ENCODE peak calls at places on chromosomes 16 and 17, in ten cellular contexts. W is anterior cingulate cortex; I is Ammon's horn; D is HT-29; P is Right ventricle myocardium inferior; Z is activated T-helper 1 cell treated with Interleukin-2 at 50 U/mL for 16 hours; E is WERI-Rb-1; Y is stimulated activated CD8-positive, alpha-beta memory T cell treated with anti-CD3 and anti-CD28 coated beads, Interleukin-15, amount 100 ng/mL, for 24 hours; R is amniotic stem cell; V is endothelial cell. A is an unnamed sample.

GRCh38 chr16:2974319-2975056 is 5.3 kb downstream of the PAQR4 start:
- DNase-seq in Z (no peak), E (no peak), W (no peak), D (no peak), R (no peak), Y (no peak), V (no peak), I (no peak), P (no peak), A (no peak)

GRCh38 chr17:3479988-3480387 is 4.2 kb downstream of the ASPA start:
- DNase-seq in P (no peak), Z (no peak), W (no peak), I (no peak), E (no peak), R (no peak), D (no peak), V (no peak), Y (no peak), A (no peak)

GRCh38 chr17:44086364-44087311 is 16.1 kb downstream of the G6PC3 start:
- DNase-seq in W (peak), I (peak), E (peak), V (no peak), D (peak), Y (no peak), Z (peak), P (no peak), R (peak), A (no peak)

GRCh38 chr16:2990891-2991290 is 10.6 kb upstream of the PKMYT1 start:
- DNase-seq in W (no peak), Z (no peak), P (no peak), V (no peak), D (peak), E (no peak), R (no peak), I (no peak), Y (no peak), A (no peak)

GRCh38 chr17:12422632-12423031 is 243.1 kb upstream of the MYOCD start:
- DNase-seq in D (no peak), W (no peak), I (peak), E (peak), R (no peak), V (no peak), P (no peak), Z (no peak), Y (no peak), A (no peak)

GRCh38 chr16:14375132-14375491 is 254.9 kb downstream of the PARN start:
- DNase-seq in D (no peak), I (no peak), V (no peak), W (no peak), Y (no peak), R (no peak), Z (no peak), P (no peak), E (no peak), A (no peak)

GRCh38 chr16:75614247-75614897 is 8.7 kb downstream of the ADAT1 start:
- DNase-seq in I (no peak), D (no peak), W (no peak), V (no peak), Y (no peak), Z (no peak), R (no peak), E (no peak), P (no peak), A (no peak)

GRCh38 chr16:2086136-2086742 is 38.5 kb downstream of the TSC2 start:
- DNase-seq in V (no peak), Z (no peak), P (no peak), Y (no peak), E (no peak), R (no peak), W (no peak), I (no peak), D (no peak), A (no peak)

GRCh38 chr17:46984341-46984740 is 5.3 kb upstream of the RPRML start:
- DNase-seq in Y (no peak), E (peak), D (no peak), W (no peak), R (no peak), I (no peak), Z (no peak), V (no peak), P (no peak), A (no peak)

GRCh38 chr16:75265911-75266701 is 14.7 kb upstream of the BCAR1 start:
- DNase-seq in W (no peak), E (peak), R (no peak), Z (no peak), Y (no peak), P (no peak), V (peak), D (peak), I (peak), A (no peak)

GRCh38 chr17:41492351-41492750 is 2.6 kb upstream of the KRT36 start:
- DNase-seq in D (no peak), E (no peak), Y (no peak), P (no peak), Z (no peak), W (no peak), I (peak), V (no peak), R (no peak), A (no peak)

GRCh38 chr17:51540151-51540550 is 279.8 kb downstream of the UTP18 start:
- DNase-seq in Y (no peak), W (no peak), D (peak), Z (no peak), V (no peak), P (no peak), E (no peak), R (no peak), I (peak), A (no peak)

GRCh38 chr16:79677799-79678525 is 77.4 kb upstream of the MAF start:
- DNase-seq in V (no peak), Y (no peak), E (no peak), D (no peak), I (no peak), P (no peak), Z (no peak), R (no peak), W (no peak), A (no peak)

GRCh38 chr17:46983782-46984181 is 4.7 kb upstream of the RPRML start:
- DNase-seq in I (no peak), E (peak), D (no peak), R (no peak), Z (no peak), P (no peak), Y (no peak), V (no peak), W (no peak), A (no peak)

GRCh38 chr16:72590179-72590937 is 418.4 kb upstream of the PMFBP1 start:
- DNase-seq in I (no peak), V (no peak), Y (no peak), W (no peak), R (no peak), Z (no peak), D (no peak), P (no peak), E (no peak), A (no peak)

GRCh38 chr16:9909072-9909471 is 273.2 kb downstream of the GRIN2A start:
- DNase-seq in I (no peak), P (no peak), R (no peak), E (no peak), D (no peak), W (no peak), Z (no peak), Y (no peak), V (no peak), A (no peak)

GRCh38 chr16:29831490-29831889 is 11.2 kb downstream of the MVP start:
- DNase-seq in W (no peak), P (no peak), V (no peak), R (no peak), Y (no peak), D (no peak), Z (no peak), E (no peak), I (no peak), A (no peak)

GRCh38 chr16:74304835-74305176 is 8.2 kb downstream of the PSMD7 start:
- DNase-seq in D (no peak), W (no peak), P (no peak), R (no peak), Y (no peak), E (no peak), I (no peak), V (no peak), Z (no peak), A (no peak)

GRCh38 chr17:47621293-47622178 is 28.2 kb upstream of the KPNB1 start:
- DNase-seq in Y (no peak), D (peak), E (no peak), P (no peak), Z (no peak), W (no peak), V (no peak), I (peak), R (peak), A (no peak)

GRCh38 chr17:28949185-28950016 is 1.9 kb downstream of the PHF12 start:
- DNase-seq in E (peak), P (peak), Y (peak), V (peak), D (peak), I (peak), W (peak), Z (peak), R (no peak), A (peak)

GRCh38 chr16:67731071-67731810 is 12.1 kb upstream of the GFOD2 start:
- DNase-seq in Y (no peak), Z (no peak), I (no peak), R (no peak), E (no peak), D (no peak), W (no peak), P (no peak), V (no peak), A (no peak)

GRCh38 chr16:13041180-13041579 is 139.8 kb downstream of the SHISA9 start:
- DNase-seq in V (no peak), W (no peak), R (no peak), I (no peak), D (no peak), E (peak), P (no peak), Y (no peak), Z (no peak), A (no peak)

GRCh38 chr16:78437352-78437968 is 338.0 kb downstream of the WWOX start:
- DNase-seq in V (peak), W (no peak), Z (peak), D (peak), P (no peak), I (peak), E (peak), R (no peak), Y (peak), A (peak)

GRCh38 chr17:79465011-79466006 is 145.5 kb downstream of the RBFOX3 start:
- DNase-seq in Z (no peak), Y (no peak), V (no peak), E (peak), D (no peak), R (no peak), P (no peak), I (peak), W (peak), A (no peak)

GRCh38 chr17:54887787-54888186 is 12.9 kb upstream of the TOM1L1 start:
- DNase-seq in Z (no peak), Y (no peak), R (no peak), I (no peak), P (no peak), D (no peak), V (no peak), W (no peak), E (no peak), A (no peak)

GRCh38 chr17:79778504-79779087 is 648 bp downstream of the CBX2 start:
- DNase-seq in E (peak), I (no peak), D (no peak), V (no peak), W (no peak), Z (no peak), R (no peak), Y (no peak), P (no peak), A (no peak)

GRCh38 chr16:11001611-11002010 is 57.2 kb downstream of the CLEC16A start:
- DNase-seq in Y (no peak), D (no peak), R (no peak), P (no peak), E (no peak), Z (no peak), I (no peak), V (no peak), W (no peak), A (no peak)

GRCh38 chr16:4693956-4694663 is 748 bp downstream of the NUDT16L1 start:
- DNase-seq in W (no peak), R (no peak), Y (no peak), Z (peak), D (peak), I (peak), E (peak), V (peak), P (no peak), A (peak)

GRCh38 chr17:43645765-43646481 is 15.8 kb downstream of the MEOX1 start:
- DNase-seq in V (peak), E (no peak), D (no peak), R (no peak), W (no peak), I (no peak), Y (no peak), Z (peak), P (peak), A (peak)

GRCh38 chr17:45867702-45868101 is 23.0 kb downstream of the SPPL2C start:
- DNase-seq in I (peak), D (no peak), W (no peak), Z (no peak), V (no peak), Y (no peak), E (no peak), P (no peak), R (no peak), A (no peak)

GRCh38 chr16:401468-402348 is at the start of gene DECR2:
- DNase-seq in Z (peak), W (peak), Y (peak), D (peak), P (peak), V (peak), I (peak), R (peak), E (peak), A (peak)

GRCh38 chr17:45384800-45385262 is 47.8 kb downstream of the ARHGAP27 start:
- DNase-seq in Y (no peak), D (no peak), E (no peak), P (no peak), I (no peak), V (no peak), Z (no peak), W (no peak), R (no peak), A (no peak)

GRCh38 chr17:40707720-40708119 is 4.2 kb upstream of the KRT24 start:
- DNase-seq in Y (no peak), Z (no peak), E (no peak), D (no peak), I (no peak), V (peak), P (no peak), W (no peak), R (no peak), A (no peak)

GRCh38 chr17:37532751-37533150 is 43.1 kb downstream of the DUSP14 start:
- DNase-seq in P (no peak), R (no peak), Y (no peak), V (no peak), E (no peak), Z (no peak), W (no peak), I (no peak), D (no peak), A (no peak)

GRCh38 chr16:65116818-65117430 is 4.9 kb downstream of the CDH11 start:
- DNase-seq in I (no peak), V (no peak), D (no peak), W (no peak), E (no peak), Y (no peak), R (no peak), Z (no peak), P (no peak), A (no peak)

GRCh38 chr17:78164748-78165607 is 3.4 kb upstream of the SYNGR2 start:
- DNase-seq in V (no peak), W (no peak), Z (no peak), E (no peak), P (no peak), R (no peak), D (no peak), Y (no peak), I (no peak), A (no peak)

GRCh38 chr16:57325458-57325857 is 33.1 kb upstream of the CCL22 start:
- DNase-seq in Y (no peak), V (no peak), Z (no peak), R (no peak), P (no peak), W (no peak), E (no peak), D (no peak), I (no peak), A (no peak)

A was measured in T-helper 9 cell.